ENCODE peak calls at places on chromosomes 11 and 22, in four cellular contexts. J is NCI-H460, L is ovary, Q is erythroblast. I is an unnamed sample.

GRCh38 chr22:45008853-45009751 is 703 bp downstream of the PHF21B start:
- DNase-seq in L (peak; percentile 39), J (no peak), Q (no peak), I (no peak)

GRCh38 chr22:43951391-43951790 is 3.9 kb upstream of the SAMM50 start:
- DNase-seq in L (no peak), Q (no peak), J (no peak), I (no peak)

GRCh38 chr11:19698493-19699292 is 13.9 kb upstream of the NAV2 start:
- DNase-seq in L (no peak), J (no peak), Q (no peak), I (no peak)

GRCh38 chr11:65791719-65792213 is 4.9 kb downstream of the OVOL1 start:
- DNase-seq in J (no peak), Q (no peak), L (no peak), I (no peak)

GRCh38 chr22:31730344-31730711 is 19.6 kb downstream of the PRR14L start:
- DNase-seq in J (no peak), Q (peak; percentile 26), L (no peak), I (no peak)

GRCh38 chr22:47452184-47452583 is 689.7 kb downstream of the TBC1D22A start:
- DNase-seq in J (peak; percentile 4), Q (peak; percentile 23), L (no peak), I (no peak)

GRCh38 chr11:942853-943252 is 17.2 kb downstream of the AP2A2 start:
- DNase-seq in Q (peak; percentile 51), J (no peak), L (no peak), I (no peak)

GRCh38 chr11:101390539-101390938 is 193.3 kb downstream of the TRPC6 start:
- DNase-seq in Q (no peak), J (no peak), L (no peak), I (no peak)

GRCh38 chr11:124917115-124917637 is 1.9 kb upstream of the HEPN1 start:
- DNase-seq in L (no peak), J (no peak), Q (no peak), I (no peak)

GRCh38 chr11:116505466-116506247 is 267.1 kb downstream of the BUD13 start:
- DNase-seq in J (no peak), Q (no peak), L (no peak), I (no peak)

GRCh38 chr11:112961751-112962747 is 829 bp downstream of the NCAM1 start:
- DNase-seq in Q (no peak), J (no peak), L (peak; percentile 38), I (no peak)

GRCh38 chr11:77704029-77704428 is 66.4 kb upstream of the CLNS1A start:
- DNase-seq in L (no peak), Q (no peak), J (no peak), I (no peak)

GRCh38 chr11:134032501-134033091 is 36.3 kb upstream of the JAM3 start:
- DNase-seq in Q (no peak), J (no peak), L (peak; percentile 54), I (no peak)

GRCh38 chr22:37148742-37149665 is 712 bp downstream of the IL2RB start:
- DNase-seq in L (no peak), J (no peak), Q (no peak), I (no peak)

GRCh38 chr11:128528294-128528693 is 59.1 kb downstream of the ETS1 start:
- DNase-seq in Q (no peak), J (no peak), L (no peak), I (no peak)

GRCh38 chr11:2796091-2796490 is 89.5 kb downstream of the CDKN1C start:
- DNase-seq in L (peak; percentile 32), J (no peak), Q (no peak), I (no peak)

GRCh38 chr11:69640260-69640994 is 529 bp upstream of the CCND1 start:
- DNase-seq in L (no peak), J (no peak), Q (no peak), I (no peak)

GRCh38 chr11:86440305-86440716 is 65.6 kb downstream of the CCDC81 start:
- DNase-seq in Q (no peak), J (no peak), L (no peak), I (no peak)

GRCh38 chr22:48371391-48371790 is 1456.3 kb downstream of the BRD1 start:
- DNase-seq in L (no peak), J (no peak), Q (no peak), I (no peak)

GRCh38 chr11:11243258-11243789 is 109.7 kb downstream of the CSNK2A3 start:
- DNase-seq in J (no peak), L (no peak), Q (no peak), I (no peak)

GRCh38 chr11:32466279-32466915 is 31.1 kb upstream of the WT1 start:
- DNase-seq in Q (no peak), J (no peak), L (no peak), I (no peak)